ENCODE peak calls at places on chromosomes 4 and X, in ten cellular contexts. One of them, this sample, is unnamed.

GRCh38 chr4:138275216-138275615 is 33.1 kb upstream of the SLC7A11 start:
- DNase-seq in neural progenitor cell: no peak
- DNase-seq in HL-60: no peak
- DNase-seq in naive thymus-derived CD4-positive, alpha-beta T cell: no peak
- DNase-seq in adrenal gland: no peak
- DNase-seq in Peyer's patch: no peak
- DNase-seq in CD8-positive, alpha-beta T cell: no peak
- DNase-seq in hepatocyte: no peak
- DNase-seq in gastrocnemius medialis: no peak
- DNase-seq in fibroblast of lung: no peak
- DNase-seq in this sample: no peak

GRCh38 chr4:85030156-85030555 is 63.7 kb upstream of the WDFY3 start:
- DNase-seq in neural progenitor cell: no peak
- DNase-seq in HL-60: no peak
- DNase-seq in naive thymus-derived CD4-positive, alpha-beta T cell: no peak
- DNase-seq in adrenal gland: no peak
- DNase-seq in Peyer's patch: no peak
- DNase-seq in CD8-positive, alpha-beta T cell: no peak
- DNase-seq in hepatocyte: no peak
- DNase-seq in gastrocnemius medialis: no peak
- DNase-seq in fibroblast of lung: no peak
- DNase-seq in this sample: no peak

GRCh38 chrX:42664706-42665105 is 113.3 kb downstream of the PPP1R2C start:
- DNase-seq in neural progenitor cell: peak; percentile 49
- DNase-seq in HL-60: no peak
- DNase-seq in naive thymus-derived CD4-positive, alpha-beta T cell: no peak
- DNase-seq in adrenal gland: no peak
- DNase-seq in Peyer's patch: no peak
- DNase-seq in CD8-positive, alpha-beta T cell: no peak
- DNase-seq in hepatocyte: no peak
- DNase-seq in gastrocnemius medialis: no peak
- DNase-seq in fibroblast of lung: no peak
- DNase-seq in this sample: no peak

GRCh38 chrX:86028681-86029080 is 18.7 kb downstream of the CHM start:
- DNase-seq in neural progenitor cell: no peak
- DNase-seq in HL-60: no peak
- DNase-seq in naive thymus-derived CD4-positive, alpha-beta T cell: no peak
- DNase-seq in adrenal gland: no peak
- DNase-seq in Peyer's patch: no peak
- DNase-seq in CD8-positive, alpha-beta T cell: no peak
- DNase-seq in hepatocyte: no peak
- DNase-seq in gastrocnemius medialis: no peak
- DNase-seq in fibroblast of lung: no peak
- DNase-seq in this sample: no peak

GRCh38 chrX:53281321-53281822 is at the start of gene IQSEC2:
- DNase-seq in neural progenitor cell: peak; percentile 61
- DNase-seq in HL-60: peak; percentile 43
- DNase-seq in naive thymus-derived CD4-positive, alpha-beta T cell: no peak
- DNase-seq in adrenal gland: peak; percentile 86
- DNase-seq in Peyer's patch: peak; percentile 86
- DNase-seq in CD8-positive, alpha-beta T cell: no peak
- DNase-seq in hepatocyte: peak; percentile 80
- DNase-seq in gastrocnemius medialis: peak; percentile 77
- DNase-seq in fibroblast of lung: peak; percentile 82
- DNase-seq in this sample: peak; percentile 86

GRCh38 chr4:78688385-78688784 is 87.8 kb upstream of the BMP2K start:
- DNase-seq in neural progenitor cell: no peak
- DNase-seq in HL-60: no peak
- DNase-seq in naive thymus-derived CD4-positive, alpha-beta T cell: no peak
- DNase-seq in adrenal gland: no peak
- DNase-seq in Peyer's patch: no peak
- DNase-seq in CD8-positive, alpha-beta T cell: no peak
- DNase-seq in hepatocyte: no peak
- DNase-seq in gastrocnemius medialis: no peak
- DNase-seq in fibroblast of lung: no peak
- DNase-seq in this sample: no peak

GRCh38 chrX:38489341-38489740 is 72.0 kb upstream of the TSPAN7 start:
- DNase-seq in neural progenitor cell: no peak
- DNase-seq in HL-60: no peak
- DNase-seq in naive thymus-derived CD4-positive, alpha-beta T cell: no peak
- DNase-seq in adrenal gland: no peak
- DNase-seq in Peyer's patch: no peak
- DNase-seq in CD8-positive, alpha-beta T cell: no peak
- DNase-seq in hepatocyte: no peak
- DNase-seq in gastrocnemius medialis: no peak
- DNase-seq in fibroblast of lung: no peak
- DNase-seq in this sample: no peak

GRCh38 chr4:37769590-37769989 is 56.9 kb upstream of the PGM2 start:
- DNase-seq in neural progenitor cell: no peak
- DNase-seq in HL-60: no peak
- DNase-seq in naive thymus-derived CD4-positive, alpha-beta T cell: no peak
- DNase-seq in adrenal gland: no peak
- DNase-seq in Peyer's patch: no peak
- DNase-seq in CD8-positive, alpha-beta T cell: no peak
- DNase-seq in hepatocyte: no peak
- DNase-seq in gastrocnemius medialis: no peak
- DNase-seq in fibroblast of lung: no peak
- DNase-seq in this sample: no peak

DNA sequence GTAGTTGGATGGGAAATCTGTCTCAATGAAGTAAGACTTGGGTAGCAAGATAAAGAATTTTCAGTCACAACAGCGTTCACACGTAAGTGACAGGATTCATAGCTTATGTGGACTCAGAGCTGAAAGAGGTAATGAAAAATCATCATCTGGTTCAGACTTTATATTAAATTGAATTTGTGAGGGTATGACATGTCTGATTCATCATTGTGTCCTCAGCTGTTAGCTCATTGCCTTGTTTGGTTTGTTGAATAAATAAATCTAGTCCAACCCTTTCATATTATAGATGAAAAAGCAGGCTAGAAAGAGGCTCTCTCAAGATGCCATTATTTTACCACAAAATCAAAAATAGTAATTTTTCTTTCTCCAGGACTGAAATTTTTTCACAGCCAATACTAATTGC is 2.7 kb upstream of the CYSLTR1 start:
- DNase-seq in neural progenitor cell: no peak
- DNase-seq in HL-60: no peak
- DNase-seq in naive thymus-derived CD4-positive, alpha-beta T cell: no peak
- DNase-seq in adrenal gland: no peak
- DNase-seq in Peyer's patch: no peak
- DNase-seq in CD8-positive, alpha-beta T cell: no peak
- DNase-seq in hepatocyte: no peak
- DNase-seq in gastrocnemius medialis: no peak
- DNase-seq in fibroblast of lung: no peak
- DNase-seq in this sample: no peak
- H3K27ac ChIP-seq in neural progenitor cell: no peak overlapping the region
- H3K27ac ChIP-seq in HL-60: no peak overlapping the region
- H3K27ac ChIP-seq in naive thymus-derived CD4-positive, alpha-beta T cell: peak overlapping the region; percentile 84
- H3K27ac ChIP-seq in adrenal gland: no peak overlapping the region
- H3K27ac ChIP-seq in Peyer's patch: no peak overlapping the region
- H3K27ac ChIP-seq in CD8-positive, alpha-beta T cell: no peak overlapping the region
- H3K27ac ChIP-seq in hepatocyte: no peak overlapping the region
- H3K27ac ChIP-seq in gastrocnemius medialis: no peak overlapping the region
- H3K27ac ChIP-seq in fibroblast of lung: no peak overlapping the region
- H3K27ac ChIP-seq in this sample: no peak overlapping the region

GRCh38 chr4:121073672-121074386 is 1.5 kb upstream of the NDNF start:
- DNase-seq in neural progenitor cell: no peak
- DNase-seq in HL-60: no peak
- DNase-seq in naive thymus-derived CD4-positive, alpha-beta T cell: no peak
- DNase-seq in adrenal gland: no peak
- DNase-seq in Peyer's patch: no peak
- DNase-seq in CD8-positive, alpha-beta T cell: no peak
- DNase-seq in hepatocyte: peak; percentile 46
- DNase-seq in gastrocnemius medialis: no peak
- DNase-seq in fibroblast of lung: no peak
- DNase-seq in this sample: peak; percentile 64

GRCh38 chr4:121071640-121072037 is 696 bp downstream of the NDNF start:
- DNase-seq in neural progenitor cell: peak; percentile 13
- DNase-seq in HL-60: no peak
- DNase-seq in naive thymus-derived CD4-positive, alpha-beta T cell: no peak
- DNase-seq in adrenal gland: no peak
- DNase-seq in Peyer's patch: no peak
- DNase-seq in CD8-positive, alpha-beta T cell: no peak
- DNase-seq in hepatocyte: no peak
- DNase-seq in gastrocnemius medialis: no peak
- DNase-seq in fibroblast of lung: no peak
- DNase-seq in this sample: no peak

GRCh38 chr4:121072836-121073362 is 564 bp upstream of the NDNF start:
- DNase-seq in neural progenitor cell: peak; percentile 66
- DNase-seq in HL-60: no peak
- DNase-seq in naive thymus-derived CD4-positive, alpha-beta T cell: no peak
- DNase-seq in adrenal gland: no peak
- DNase-seq in Peyer's patch: no peak
- DNase-seq in CD8-positive, alpha-beta T cell: no peak
- DNase-seq in hepatocyte: peak; percentile 34
- DNase-seq in gastrocnemius medialis: no peak
- DNase-seq in fibroblast of lung: no peak
- DNase-seq in this sample: peak; percentile 76

GRCh38 chr4:121070696-121071639 is 1.4 kb downstream of the NDNF start:
- DNase-seq in neural progenitor cell: peak; percentile 79
- DNase-seq in HL-60: no peak
- DNase-seq in naive thymus-derived CD4-positive, alpha-beta T cell: peak; percentile 11
- DNase-seq in adrenal gland: peak; percentile 45
- DNase-seq in Peyer's patch: peak; percentile 54
- DNase-seq in CD8-positive, alpha-beta T cell: no peak
- DNase-seq in hepatocyte: peak; percentile 66
- DNase-seq in gastrocnemius medialis: no peak
- DNase-seq in fibroblast of lung: peak; percentile 43
- DNase-seq in this sample: peak; percentile 91

DNA sequence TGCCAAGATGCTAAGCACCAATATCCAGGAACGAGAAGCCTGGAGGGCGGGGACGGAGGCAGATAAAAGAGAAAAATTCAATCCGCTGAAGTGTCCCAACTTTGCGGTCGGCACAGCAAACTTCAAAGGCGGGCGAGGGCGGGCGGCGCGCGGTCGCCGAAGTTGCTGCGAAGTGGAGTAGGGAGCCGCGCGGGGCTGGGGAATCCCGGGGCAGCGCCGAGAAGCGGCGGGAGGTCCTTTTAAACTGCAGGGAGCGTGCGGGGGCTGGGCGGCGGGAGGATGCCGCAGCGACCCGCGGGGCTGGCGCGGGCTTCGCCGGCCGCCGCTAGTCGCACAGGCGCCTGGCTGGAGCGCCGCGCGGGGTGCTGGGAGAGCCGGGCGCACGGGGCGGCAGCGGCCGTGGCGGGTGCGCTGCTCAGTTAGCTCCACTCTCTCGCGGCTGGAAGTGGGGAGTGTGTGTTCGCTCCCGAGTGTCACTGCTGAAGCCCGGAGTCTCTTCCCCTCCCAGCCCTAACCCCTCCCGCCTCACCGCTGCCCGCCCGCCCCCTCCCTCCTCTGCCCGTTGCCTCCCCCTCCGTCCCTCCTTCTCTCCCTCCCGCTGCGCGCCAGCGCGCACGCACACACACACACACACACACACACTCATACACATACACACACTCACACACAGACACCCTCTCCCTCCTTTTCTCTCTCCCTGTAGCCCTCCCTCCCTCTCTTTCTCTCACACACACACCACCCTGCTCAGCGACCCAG is at the start of gene NDNF:
- DNase-seq in neural progenitor cell: peak; percentile 74
- DNase-seq in HL-60: peak; percentile 43
- DNase-seq in naive thymus-derived CD4-positive, alpha-beta T cell: peak; percentile 21
- DNase-seq in adrenal gland: peak; percentile 37
- DNase-seq in Peyer's patch: peak; percentile 55
- DNase-seq in CD8-positive, alpha-beta T cell: no peak
- DNase-seq in hepatocyte: peak; percentile 74
- DNase-seq in gastrocnemius medialis: no peak
- DNase-seq in fibroblast of lung: peak; percentile 54
- DNase-seq in this sample: peak; percentile 81
- H3K4me3 ChIP-seq in neural progenitor cell: peak within 1 kb of the TSS; percentile 59
- H3K4me3 ChIP-seq in HL-60: peak within 1 kb of the TSS; percentile 59
- H3K4me3 ChIP-seq in naive thymus-derived CD4-positive, alpha-beta T cell: peak within 1 kb of the TSS; percentile 64
- H3K4me3 ChIP-seq in adrenal gland: peak within 1 kb of the TSS; percentile 59
- H3K4me3 ChIP-seq in Peyer's patch: peak within 1 kb of the TSS; percentile 27
- H3K4me3 ChIP-seq in CD8-positive, alpha-beta T cell: peak within 1 kb of the TSS; percentile 60
- H3K4me3 ChIP-seq in hepatocyte: peak within 1 kb of the TSS; percentile 90
- H3K4me3 ChIP-seq in gastrocnemius medialis: peak within 1 kb of the TSS; percentile 64
- H3K4me3 ChIP-seq in fibroblast of lung: peak within 1 kb of the TSS; percentile 69
- H3K4me3 ChIP-seq in this sample: peak within 1 kb of the TSS; percentile 84

DNA sequence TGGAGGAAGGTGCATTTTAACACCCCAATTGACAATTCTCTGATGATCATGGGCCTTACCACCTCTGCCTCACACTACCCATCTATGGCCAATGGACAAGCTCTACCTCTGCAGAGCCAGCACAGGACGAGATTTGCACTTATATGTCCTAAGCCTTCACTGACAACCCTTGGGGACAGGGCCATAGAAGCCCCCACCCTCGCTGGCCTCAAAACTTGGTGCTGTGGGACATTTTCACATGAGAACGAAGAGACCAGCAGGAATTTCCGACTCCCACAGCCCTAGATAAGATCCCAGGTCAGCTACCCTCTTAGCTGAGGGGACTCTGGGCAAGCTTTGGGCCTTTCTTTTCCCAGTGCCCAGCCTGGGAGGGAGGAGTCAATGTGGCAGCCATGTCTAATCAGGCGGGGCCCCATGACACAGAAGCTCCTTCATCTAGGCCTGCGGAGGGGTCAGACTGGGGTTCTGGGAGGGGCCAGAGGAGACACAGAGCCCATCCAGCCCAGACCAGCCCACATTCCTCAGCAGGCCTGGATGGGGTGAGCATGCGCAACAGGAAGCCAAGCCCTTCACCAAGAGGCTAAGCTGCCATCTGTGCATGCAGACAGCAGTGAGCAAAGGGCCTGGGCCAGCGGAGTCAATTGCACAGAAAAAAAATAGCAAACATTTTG is 12.1 kb downstream of the PJA1 start:
- DNase-seq in neural progenitor cell: peak; percentile 87
- DNase-seq in HL-60: no peak
- DNase-seq in naive thymus-derived CD4-positive, alpha-beta T cell: no peak
- DNase-seq in adrenal gland: peak; percentile 40
- DNase-seq in Peyer's patch: no peak
- DNase-seq in CD8-positive, alpha-beta T cell: no peak
- DNase-seq in hepatocyte: peak; percentile 67
- DNase-seq in gastrocnemius medialis: no peak
- DNase-seq in fibroblast of lung: peak; percentile 70
- DNase-seq in this sample: peak; percentile 91
- H3K27ac ChIP-seq in neural progenitor cell: no peak overlapping the region
- H3K27ac ChIP-seq in HL-60: no peak overlapping the region
- H3K27ac ChIP-seq in naive thymus-derived CD4-positive, alpha-beta T cell: no peak overlapping the region
- H3K27ac ChIP-seq in adrenal gland: peak overlapping the region; percentile 9
- H3K27ac ChIP-seq in Peyer's patch: no peak overlapping the region
- H3K27ac ChIP-seq in CD8-positive, alpha-beta T cell: no peak overlapping the region
- H3K27ac ChIP-seq in hepatocyte: peak overlapping the region; percentile 27
- H3K27ac ChIP-seq in gastrocnemius medialis: no peak overlapping the region
- H3K27ac ChIP-seq in fibroblast of lung: no peak overlapping the region
- H3K27ac ChIP-seq in this sample: peak overlapping the region; percentile 81

DNA sequence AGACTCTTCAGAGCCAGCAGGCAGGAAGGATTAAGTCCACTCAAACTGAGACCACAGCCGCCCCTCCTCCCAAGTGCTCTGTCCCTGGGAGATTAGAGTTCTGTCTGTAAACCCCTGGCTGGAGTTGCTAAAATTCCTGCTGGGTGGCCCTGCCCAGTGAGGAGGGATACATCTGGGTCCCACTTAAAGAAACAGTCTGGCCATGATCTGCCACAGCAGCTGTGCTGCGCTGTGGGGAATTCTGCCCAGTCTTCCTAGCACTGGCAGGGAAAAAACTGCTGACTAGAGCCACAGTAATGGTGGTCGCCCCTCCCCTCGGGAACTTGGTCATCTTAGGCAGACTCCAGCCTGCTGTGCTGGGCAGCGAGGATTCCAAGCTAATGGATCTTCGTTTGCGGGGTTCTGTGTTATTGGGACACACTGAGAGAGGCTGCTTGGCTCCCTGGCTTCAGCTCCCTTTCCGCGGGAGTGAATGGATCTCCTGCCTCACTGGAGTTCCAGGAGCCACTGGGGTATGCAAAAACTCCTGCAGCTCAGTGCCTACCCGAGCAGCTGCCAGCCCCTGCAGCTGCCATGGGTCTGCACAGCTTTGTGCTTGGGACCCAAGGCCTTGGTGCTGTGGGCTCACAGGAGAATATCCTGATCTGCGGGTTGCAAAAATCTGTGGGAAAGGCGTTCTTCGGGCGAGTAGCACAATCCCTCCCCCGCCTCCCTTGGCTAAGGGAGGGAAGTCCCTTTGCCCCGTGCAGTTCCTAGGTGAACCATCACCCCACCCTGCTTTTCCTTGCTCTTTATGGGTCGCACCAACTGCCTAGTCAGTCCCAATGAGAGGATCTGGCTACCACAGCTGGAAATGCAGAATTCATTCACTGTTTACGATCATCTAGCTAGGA is 15.7 kb downstream of the ZXDB start:
- DNase-seq in neural progenitor cell: peak; percentile 46
- DNase-seq in HL-60: no peak
- DNase-seq in naive thymus-derived CD4-positive, alpha-beta T cell: no peak
- DNase-seq in adrenal gland: no peak
- DNase-seq in Peyer's patch: no peak
- DNase-seq in CD8-positive, alpha-beta T cell: no peak
- DNase-seq in hepatocyte: peak; percentile 13
- DNase-seq in gastrocnemius medialis: no peak
- DNase-seq in fibroblast of lung: no peak
- DNase-seq in this sample: peak; percentile 68
- H3K4me3 ChIP-seq in neural progenitor cell: peak overlapping the region; percentile 25
- H3K4me3 ChIP-seq in HL-60: no peak overlapping the region
- H3K4me3 ChIP-seq in naive thymus-derived CD4-positive, alpha-beta T cell: no peak overlapping the region
- H3K4me3 ChIP-seq in adrenal gland: no peak overlapping the region
- H3K4me3 ChIP-seq in Peyer's patch: no peak overlapping the region
- H3K4me3 ChIP-seq in CD8-positive, alpha-beta T cell: no peak overlapping the region
- H3K4me3 ChIP-seq in hepatocyte: no peak overlapping the region
- H3K4me3 ChIP-seq in gastrocnemius medialis: no peak overlapping the region
- H3K4me3 ChIP-seq in fibroblast of lung: no peak overlapping the region
- H3K4me3 ChIP-seq in this sample: no peak overlapping the region

This sample was measured in endodermal cell.